ENCODE peak calls at places on chromosomes 11 and 22, in eight cellular contexts. U is AG10803; O is HL-60; F is heart right ventricle; W is neuronal stem cell; Z is CD8-positive, alpha-beta memory T cell; P is sigmoid colon; I is SK-N-SH. R is an unnamed sample.

GRCh38 chr11:4156571-4156970 is 62.0 kb downstream of the RRM1 start:
- DNase-seq in O (no peak), F (no peak), Z (no peak), U (no peak), I (no peak), P (no peak), W (no peak), R (no peak)

GRCh38 chr22:49629586-49630447 is 197.9 kb downstream of the BRD1 start:
- DNase-seq in U (no peak), F (no peak), I (no peak), O (no peak), W (peak), P (no peak), Z (no peak), R (no peak)

GRCh38 chr22:41226728-41227655 is 13.7 kb downstream of the CHADL start:
- DNase-seq in Z (no peak), I (no peak), F (peak), P (no peak), O (no peak), U (no peak), W (no peak), R (no peak)

GRCh38 chr11:80843266-80843974 is 1402.6 kb upstream of the TENM4 start:
- DNase-seq in Z (no peak), U (no peak), O (no peak), P (no peak), I (no peak), W (no peak), F (no peak), R (no peak)

GRCh38 chr11:911031-911889 is 650 bp upstream of the CHID1 start:
- DNase-seq in U (peak), F (peak), W (no peak), I (no peak), P (no peak), O (peak), Z (no peak), R (peak)

GRCh38 chr22:19147193-19147780 is 2.8 kb downstream of the GSC2 start:
- DNase-seq in Z (no peak), I (no peak), P (no peak), W (no peak), O (no peak), U (no peak), F (no peak), R (no peak)

GRCh38 chr22:29205598-29206371 is at the start of gene EMID1:
- DNase-seq in P (peak), O (no peak), W (peak), F (peak), U (no peak), Z (no peak), I (peak), R (peak)

GRCh38 chr11:69402251-69402892 is 79.1 kb upstream of the LINC01488 start:
- DNase-seq in Z (no peak), U (no peak), O (no peak), F (no peak), W (no peak), I (no peak), P (no peak), R (no peak)

GRCh38 chr11:101441747-101442146 is 142.1 kb downstream of the TRPC6 start:
- DNase-seq in P (no peak), Z (no peak), O (no peak), U (no peak), F (peak), I (no peak), W (no peak), R (no peak)

GRCh38 chr22:35838849-35839646 is 121.4 kb downstream of the APOL5 start:
- DNase-seq in W (peak), P (peak), I (no peak), O (no peak), F (no peak), Z (no peak), U (peak), R (peak)

GRCh38 chr11:120337896-120338840 is 2.0 kb downstream of the ARHGEF12 start:
- DNase-seq in W (no peak), F (no peak), I (no peak), Z (no peak), O (no peak), P (no peak), U (peak), R (peak)

GRCh38 chr11:125956371-125956770 is 10.5 kb downstream of the VSIG10L2 start:
- DNase-seq in P (peak), Z (no peak), W (no peak), O (no peak), I (no peak), U (no peak), F (peak), R (peak)

GRCh38 chr11:8793114-8793777 is 110.7 kb downstream of the RPL27A start:
- DNase-seq in Z (no peak), U (peak), I (no peak), W (no peak), F (no peak), O (peak), P (no peak), R (peak)

GRCh38 chr11:113888848-113889247 is 13.5 kb upstream of the USP28 start:
- DNase-seq in I (no peak), P (no peak), Z (no peak), O (no peak), U (no peak), W (no peak), F (no peak), R (no peak)

GRCh38 chr11:111456086-111456858 is 55.9 kb downstream of the BTG4 start:
- DNase-seq in O (no peak), Z (no peak), F (no peak), U (no peak), P (no peak), W (no peak), I (peak), R (no peak)

GRCh38 chr11:65615950-65616574 is 486 bp downstream of the PCNX3 start:
- DNase-seq in F (no peak), O (peak), I (peak), P (no peak), W (no peak), U (no peak), Z (no peak), R (no peak)

GRCh38 chr11:2779499-2779980 is 79.7 kb upstream of the KCNQ1OT1 start:
- DNase-seq in F (no peak), W (no peak), I (peak), O (no peak), U (no peak), P (no peak), Z (peak), R (no peak)

GRCh38 chr22:24181088-24181995 is at the start of gene SUSD2:
- DNase-seq in W (no peak), Z (peak), I (no peak), U (no peak), F (peak), O (no peak), P (no peak), R (no peak)
- H3K4me3 ChIP-seq in W (no peak), Z (no peak), I (no peak), U (no peak), F (peak), O (no peak), P (no peak), R (no peak)

GRCh38 chr11:23570828-23571227 is 710.6 kb upstream of the CCDC179 start:
- DNase-seq in F (no peak), W (no peak), Z (no peak), I (no peak), O (no peak), U (peak), P (no peak), R (peak)
- H3K4me3 ChIP-seq in F (no peak), W (no peak), Z (no peak), I (no peak), O (no peak), U (no peak), P (no peak), R (no peak)

GRCh38 chr11:60842688-60843605 is 1.0 kb downstream of the CCDC86 start:
- DNase-seq in P (no peak), Z (no peak), I (no peak), O (peak), U (peak), F (no peak), W (no peak), R (no peak)

GRCh38 chr11:60841797-60842687 is at the start of gene CCDC86:
- DNase-seq in O (peak), W (peak), I (peak), P (peak), F (peak), Z (peak), U (peak), R (peak)

GRCh38 chr11:60845338-60845737 is 3.4 kb downstream of the CCDC86 start:
- DNase-seq in I (no peak), Z (no peak), F (no peak), O (no peak), U (no peak), P (no peak), W (no peak), R (no peak)

GRCh38 chr11:60844870-60845221 is 2.9 kb downstream of the CCDC86 start:
- DNase-seq in Z (no peak), W (no peak), F (no peak), O (no peak), I (peak), U (no peak), P (no peak), R (no peak)

DNA sequence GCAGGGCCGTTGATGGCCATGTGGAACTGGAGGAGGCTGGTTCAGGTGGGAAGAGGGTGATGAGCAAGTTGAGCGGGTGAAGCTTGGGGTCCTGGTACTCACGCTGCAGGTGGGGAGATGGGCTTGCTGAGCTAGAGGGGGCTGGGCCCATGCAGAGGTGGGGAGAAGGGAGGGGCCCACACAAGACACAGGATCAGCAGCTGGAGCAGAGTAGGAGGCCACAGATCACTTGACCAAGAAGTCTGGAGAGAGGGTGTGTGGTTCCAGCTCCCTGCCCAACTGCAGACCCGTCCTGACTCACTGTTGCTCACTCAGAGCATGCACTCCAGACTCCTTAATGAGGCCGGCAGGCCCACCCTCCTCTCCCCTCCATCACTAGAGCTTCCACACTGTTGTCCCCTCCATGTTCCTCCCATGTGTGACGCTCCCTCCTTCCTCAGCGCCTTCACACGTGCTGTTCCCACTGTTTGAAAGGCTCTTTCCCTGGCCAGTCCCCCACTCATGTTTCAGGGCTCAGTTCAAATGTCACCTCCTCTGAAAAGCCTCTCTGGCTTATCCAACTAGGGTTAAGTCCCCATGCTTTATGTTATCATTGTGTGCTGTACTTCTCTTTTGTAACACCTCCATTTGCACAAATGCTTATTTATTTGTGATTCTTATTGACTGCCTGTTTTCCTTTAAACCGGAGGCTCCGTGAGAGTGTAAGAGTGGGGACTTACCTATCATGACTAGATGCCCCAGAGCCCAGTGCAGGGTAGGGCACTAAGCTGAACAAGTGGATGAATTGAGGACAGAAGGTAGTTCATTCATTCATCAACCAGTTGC is 2.3 kb downstream of the CCDC86 start:
- DNase-seq in P (no peak), O (no peak), W (no peak), U (peak), Z (no peak), I (no peak), F (no peak), R (no peak)
- H3K4me3 ChIP-seq in P (no peak), O (peak), W (peak), U (peak), Z (no peak), I (peak), F (peak), R (peak)

GRCh38 chr11:57163160-57163868 is 18.4 kb upstream of the LRRC55 start:
- DNase-seq in O (no peak), U (no peak), F (no peak), Z (no peak), W (no peak), I (no peak), P (no peak), R (no peak)
- H3K4me3 ChIP-seq in O (no peak), U (no peak), F (no peak), Z (no peak), W (no peak), I (no peak), P (no peak), R (no peak)

DNA sequence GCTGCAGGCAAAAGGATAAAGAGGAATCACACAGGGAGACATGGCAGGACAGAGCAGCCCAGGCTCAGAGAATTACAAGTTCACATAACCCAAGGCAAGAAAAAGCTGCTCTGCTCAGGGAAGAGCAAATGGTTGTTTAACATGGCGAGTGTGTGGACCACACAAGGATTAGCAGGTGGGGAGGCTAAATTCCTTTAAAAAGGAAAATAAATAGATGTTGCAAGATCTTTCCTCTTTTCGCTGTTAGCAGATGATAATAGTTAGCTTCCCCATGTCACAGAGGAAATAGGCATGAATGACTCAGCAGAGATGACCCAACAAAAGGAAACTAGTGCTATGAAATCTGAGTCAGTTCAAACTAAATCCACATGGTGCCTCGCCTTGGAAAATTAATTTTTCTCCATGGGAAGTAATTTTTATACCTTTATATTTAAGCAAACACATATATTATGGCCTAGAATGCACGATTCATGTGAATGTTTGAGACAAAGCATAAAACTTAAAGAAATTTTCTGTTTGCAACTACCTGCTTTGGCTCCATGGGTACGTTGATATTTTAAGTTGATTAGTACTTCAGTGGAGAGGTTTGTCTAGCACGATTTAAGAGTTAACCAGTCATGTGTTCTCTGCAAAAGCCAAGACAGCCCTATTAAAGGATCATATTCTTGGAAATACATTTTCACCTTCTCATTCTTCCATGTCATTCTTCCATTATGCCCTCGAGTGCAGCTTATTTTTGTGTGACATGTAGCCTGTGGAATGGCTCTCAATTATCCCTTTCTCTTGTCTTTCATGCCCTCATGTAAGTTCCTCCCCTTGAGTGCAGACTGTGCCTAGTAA is 38.5 kb upstream of the FJX1 start:
- DNase-seq in W (no peak), P (no peak), F (no peak), O (peak), U (peak), I (no peak), Z (no peak), R (peak)
- H3K4me3 ChIP-seq in W (no peak), P (no peak), F (no peak), O (no peak), U (no peak), I (no peak), Z (no peak), R (no peak)

GRCh38 chr11:31997955-31998354 is 92.9 kb upstream of the RCN1 start:
- DNase-seq in F (no peak), I (no peak), W (no peak), O (no peak), P (no peak), U (no peak), Z (no peak), R (no peak)

GRCh38 chr11:31995031-31995430 is 95.8 kb upstream of the RCN1 start:
- DNase-seq in F (no peak), P (no peak), U (no peak), I (no peak), W (no peak), O (no peak), Z (no peak), R (no peak)

GRCh38 chr11:31996159-31996881 is 94.6 kb upstream of the RCN1 start:
- DNase-seq in I (no peak), U (no peak), O (no peak), Z (no peak), W (no peak), P (no peak), F (no peak), R (no peak)

GRCh38 chr11:31995525-31996123 is 95.2 kb upstream of the RCN1 start:
- DNase-seq in U (peak), F (no peak), W (no peak), Z (no peak), I (no peak), P (no peak), O (no peak), R (peak)
- H3K4me3 ChIP-seq in U (peak), F (no peak), W (no peak), Z (peak), I (peak), P (no peak), O (no peak), R (peak)

GRCh38 chr11:129694966-129695365 is 120.7 kb upstream of the TMEM45B start:
- DNase-seq in W (no peak), F (no peak), Z (no peak), I (no peak), O (no peak), P (no peak), U (no peak), R (no peak)
- H3K4me3 ChIP-seq in W (no peak), F (no peak), Z (no peak), I (no peak), O (no peak), P (no peak), U (no peak), R (no peak)

GRCh38 chr11:94793002-94793401 is 24.8 kb downstream of the AMOTL1 start:
- DNase-seq in P (no peak), U (peak), W (no peak), Z (no peak), I (no peak), O (no peak), F (no peak), R (no peak)

GRCh38 chr11:94792453-94792852 is 24.3 kb downstream of the AMOTL1 start:
- DNase-seq in O (no peak), Z (no peak), P (no peak), U (no peak), F (no peak), I (no peak), W (no peak), R (no peak)

GRCh38 chr11:94793822-94794221 is 25.7 kb downstream of the AMOTL1 start:
- DNase-seq in P (no peak), W (no peak), I (no peak), F (no peak), U (no peak), Z (no peak), O (no peak), R (peak)

GRCh38 chr11:94795799-94796580 is 27.8 kb downstream of the AMOTL1 start:
- DNase-seq in O (no peak), Z (no peak), F (no peak), I (no peak), P (no peak), U (no peak), W (no peak), R (no peak)

DNA sequence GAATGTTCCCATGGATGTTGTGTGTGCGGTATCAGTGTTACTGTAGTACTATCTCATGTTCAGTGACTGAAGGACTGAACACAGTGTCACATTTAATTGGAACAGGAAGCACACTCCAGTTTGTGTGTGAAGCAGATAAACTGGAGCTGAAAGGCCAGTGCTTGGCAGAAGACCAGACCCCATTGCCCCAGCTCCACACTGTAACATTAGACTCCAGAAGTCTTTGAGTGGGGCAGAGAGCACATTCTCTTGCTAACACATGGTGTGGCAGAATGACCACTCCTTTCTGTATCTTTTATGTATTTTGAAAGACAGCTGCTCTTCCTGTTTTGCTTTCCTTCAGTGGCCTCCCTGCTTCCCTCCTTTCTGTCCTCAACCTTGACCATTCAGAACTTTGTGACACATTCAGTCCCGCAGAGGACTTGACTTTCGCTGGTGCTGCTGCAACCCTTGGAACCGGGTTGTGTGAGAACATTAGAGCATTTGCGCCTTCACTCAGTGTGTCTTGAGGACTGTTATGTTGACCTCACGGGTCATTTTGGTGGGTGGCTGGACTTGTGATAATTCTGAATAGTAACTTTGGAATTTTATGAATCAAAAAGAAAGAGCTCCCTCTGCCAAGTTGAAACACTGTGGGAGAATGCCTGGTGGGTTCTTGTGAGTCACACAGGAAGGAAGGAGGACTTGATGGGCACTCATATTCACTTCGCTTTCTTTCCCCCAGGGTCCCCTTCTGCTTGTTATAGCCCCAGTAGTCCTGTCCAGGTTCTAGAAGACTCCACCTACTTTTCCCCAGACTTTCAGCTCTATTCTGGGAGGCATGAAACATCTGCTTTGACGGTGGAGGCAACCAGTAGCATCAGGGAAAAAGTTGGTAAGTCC is 26.4 kb downstream of the AMOTL1 start:
- DNase-seq in I (peak), Z (no peak), U (peak), W (no peak), O (no peak), F (peak), P (peak), R (peak)
- H3K4me3 ChIP-seq in I (peak), Z (no peak), U (peak), W (no peak), O (no peak), F (no peak), P (no peak), R (peak)